ENCODE peak calls at places on chromosomes 13 and 19, in nine cellular contexts. One of them, this sample, is unnamed.

GRCh38 chr19:10045371-10045770 is 32.1 kb downstream of the RDH8 start:
- DNase-seq in small intestine: no peak
- DNase-seq in CD8-positive, alpha-beta memory T cell: no peak
- DNase-seq in heart right ventricle: no peak
- DNase-seq in M059J: peak
- DNase-seq in GM13976: no peak
- DNase-seq in ELR: no peak
- DNase-seq in neural crest cell: no peak
- DNase-seq in keratinocyte: no peak
- DNase-seq in this sample: no peak

GRCh38 chr19:38469151-38469550 is 35.7 kb downstream of the RYR1 start:
- DNase-seq in small intestine: no peak
- DNase-seq in heart right ventricle: no peak
- DNase-seq in neural crest cell: no peak
- DNase-seq in CD8-positive, alpha-beta memory T cell: no peak
- DNase-seq in GM13976: no peak
- DNase-seq in M059J: no peak
- DNase-seq in keratinocyte: no peak
- DNase-seq in ELR: no peak
- DNase-seq in this sample: no peak

GRCh38 chr13:108365255-108365654 is 95.7 kb downstream of the TNFSF13B start:
- DNase-seq in keratinocyte: no peak
- DNase-seq in heart right ventricle: no peak
- DNase-seq in M059J: no peak
- DNase-seq in small intestine: no peak
- DNase-seq in ELR: no peak
- DNase-seq in GM13976: no peak
- DNase-seq in CD8-positive, alpha-beta memory T cell: no peak
- DNase-seq in neural crest cell: no peak
- DNase-seq in this sample: no peak

GRCh38 chr19:48341006-48341405 is 15.7 kb downstream of the EMP3 start:
- DNase-seq in GM13976: no peak
- DNase-seq in CD8-positive, alpha-beta memory T cell: no peak
- DNase-seq in keratinocyte: no peak
- DNase-seq in neural crest cell: no peak
- DNase-seq in M059J: peak
- DNase-seq in heart right ventricle: no peak
- DNase-seq in ELR: no peak
- DNase-seq in small intestine: no peak
- DNase-seq in this sample: no peak

GRCh38 chr19:28294395-28294794 is 918.6 kb downstream of the UQCRFS1 start:
- DNase-seq in CD8-positive, alpha-beta memory T cell: no peak
- DNase-seq in keratinocyte: no peak
- DNase-seq in GM13976: no peak
- DNase-seq in small intestine: no peak
- DNase-seq in ELR: no peak
- DNase-seq in heart right ventricle: no peak
- DNase-seq in M059J: no peak
- DNase-seq in neural crest cell: no peak
- DNase-seq in this sample: no peak

GRCh38 chr19:7944177-7944761 is 803 bp upstream of the TIMM44 start:
- DNase-seq in small intestine: peak
- DNase-seq in keratinocyte: peak
- DNase-seq in neural crest cell: peak
- DNase-seq in heart right ventricle: peak
- DNase-seq in ELR: peak
- DNase-seq in CD8-positive, alpha-beta memory T cell: peak
- DNase-seq in M059J: peak
- DNase-seq in GM13976: peak
- DNase-seq in this sample: peak

GRCh38 chr13:101623469-101624209 is 171.2 kb downstream of the ITGBL1 start:
- DNase-seq in heart right ventricle: no peak
- DNase-seq in CD8-positive, alpha-beta memory T cell: no peak
- DNase-seq in small intestine: no peak
- DNase-seq in neural crest cell: no peak
- DNase-seq in ELR: peak
- DNase-seq in M059J: peak
- DNase-seq in GM13976: no peak
- DNase-seq in keratinocyte: no peak
- DNase-seq in this sample: no peak

GRCh38 chr19:3363841-3364500 is 2.4 kb upstream of the NFIC start:
- DNase-seq in heart right ventricle: no peak
- DNase-seq in keratinocyte: no peak
- DNase-seq in ELR: no peak
- DNase-seq in small intestine: no peak
- DNase-seq in M059J: no peak
- DNase-seq in GM13976: no peak
- DNase-seq in CD8-positive, alpha-beta memory T cell: no peak
- DNase-seq in neural crest cell: no peak
- DNase-seq in this sample: no peak

GRCh38 chr13:107376393-107377085 is 808.6 kb upstream of the ARGLU1 start:
- DNase-seq in small intestine: no peak
- DNase-seq in GM13976: no peak
- DNase-seq in CD8-positive, alpha-beta memory T cell: no peak
- DNase-seq in neural crest cell: no peak
- DNase-seq in heart right ventricle: no peak
- DNase-seq in keratinocyte: no peak
- DNase-seq in M059J: no peak
- DNase-seq in ELR: no peak
- DNase-seq in this sample: no peak

GRCh38 chr19:35908977-35909683 is 1.0 kb upstream of the TYROBP start:
- DNase-seq in keratinocyte: no peak
- DNase-seq in heart right ventricle: peak
- DNase-seq in M059J: no peak
- DNase-seq in CD8-positive, alpha-beta memory T cell: no peak
- DNase-seq in small intestine: peak
- DNase-seq in neural crest cell: no peak
- DNase-seq in ELR: no peak
- DNase-seq in GM13976: peak
- DNase-seq in this sample: peak

GRCh38 chr13:76830805-76831204 is 55.4 kb downstream of the KCTD12 start:
- DNase-seq in small intestine: no peak
- DNase-seq in heart right ventricle: no peak
- DNase-seq in M059J: no peak
- DNase-seq in CD8-positive, alpha-beta memory T cell: no peak
- DNase-seq in keratinocyte: no peak
- DNase-seq in GM13976: no peak
- DNase-seq in neural crest cell: no peak
- DNase-seq in ELR: no peak
- DNase-seq in this sample: no peak

GRCh38 chr13:98797456-98797855 is 45.0 kb upstream of the SLC15A1 start:
- DNase-seq in neural crest cell: no peak
- DNase-seq in M059J: no peak
- DNase-seq in heart right ventricle: no peak
- DNase-seq in CD8-positive, alpha-beta memory T cell: no peak
- DNase-seq in keratinocyte: no peak
- DNase-seq in ELR: no peak
- DNase-seq in GM13976: no peak
- DNase-seq in small intestine: no peak
- DNase-seq in this sample: no peak

GRCh38 chr13:76745246-76746200 is 140.7 kb downstream of the KCTD12 start:
- DNase-seq in M059J: no peak
- DNase-seq in keratinocyte: no peak
- DNase-seq in ELR: no peak
- DNase-seq in neural crest cell: no peak
- DNase-seq in CD8-positive, alpha-beta memory T cell: no peak
- DNase-seq in small intestine: no peak
- DNase-seq in GM13976: peak
- DNase-seq in heart right ventricle: no peak
- DNase-seq in this sample: no peak

GRCh38 chr13:67095621-67096020 is 134.5 kb downstream of the PCDH9 start:
- DNase-seq in ELR: no peak
- DNase-seq in GM13976: no peak
- DNase-seq in small intestine: no peak
- DNase-seq in keratinocyte: no peak
- DNase-seq in CD8-positive, alpha-beta memory T cell: no peak
- DNase-seq in heart right ventricle: no peak
- DNase-seq in neural crest cell: no peak
- DNase-seq in M059J: no peak
- DNase-seq in this sample: no peak

GRCh38 chr19:40801449-40802299 is 2.7 kb downstream of the EGLN2 start:
- DNase-seq in GM13976: no peak
- DNase-seq in small intestine: no peak
- DNase-seq in CD8-positive, alpha-beta memory T cell: no peak
- DNase-seq in keratinocyte: no peak
- DNase-seq in ELR: no peak
- DNase-seq in neural crest cell: no peak
- DNase-seq in heart right ventricle: no peak
- DNase-seq in M059J: no peak
- DNase-seq in this sample: no peak

GRCh38 chr19:38392707-38393308 is 4.3 kb downstream of the SPRED3 start:
- DNase-seq in GM13976: no peak
- DNase-seq in CD8-positive, alpha-beta memory T cell: no peak
- DNase-seq in small intestine: peak
- DNase-seq in heart right ventricle: no peak
- DNase-seq in keratinocyte: no peak
- DNase-seq in M059J: peak
- DNase-seq in neural crest cell: no peak
- DNase-seq in ELR: peak
- DNase-seq in this sample: no peak

GRCh38 chr19:45771331-45771933 is 2.4 kb upstream of the SIX5 start:
- DNase-seq in GM13976: no peak
- DNase-seq in ELR: no peak
- DNase-seq in neural crest cell: no peak
- DNase-seq in heart right ventricle: no peak
- DNase-seq in small intestine: no peak
- DNase-seq in CD8-positive, alpha-beta memory T cell: no peak
- DNase-seq in M059J: no peak
- DNase-seq in keratinocyte: no peak
- DNase-seq in this sample: no peak

GRCh38 chr19:56142087-56142787 is 1.1 kb downstream of the ZNF444 start:
- DNase-seq in neural crest cell: no peak
- DNase-seq in CD8-positive, alpha-beta memory T cell: no peak
- DNase-seq in keratinocyte: no peak
- DNase-seq in heart right ventricle: no peak
- DNase-seq in GM13976: no peak
- DNase-seq in small intestine: peak
- DNase-seq in ELR: no peak
- DNase-seq in M059J: no peak
- DNase-seq in this sample: no peak

GRCh38 chr13:91609353-91609752 is 210.9 kb downstream of the GPC5 start:
- DNase-seq in CD8-positive, alpha-beta memory T cell: no peak
- DNase-seq in keratinocyte: no peak
- DNase-seq in GM13976: no peak
- DNase-seq in heart right ventricle: no peak
- DNase-seq in small intestine: no peak
- DNase-seq in M059J: peak
- DNase-seq in ELR: no peak
- DNase-seq in neural crest cell: no peak
- DNase-seq in this sample: no peak

GRCh38 chr19:36140289-36141038 is 598 bp downstream of the CAPNS1 start:
- DNase-seq in heart right ventricle: peak
- DNase-seq in small intestine: peak
- DNase-seq in GM13976: peak
- DNase-seq in neural crest cell: peak
- DNase-seq in ELR: peak
- DNase-seq in M059J: peak
- DNase-seq in CD8-positive, alpha-beta memory T cell: peak
- DNase-seq in keratinocyte: no peak
- DNase-seq in this sample: peak